ENCODE peak calls at places on chromosomes 1 and 21, in eight cellular contexts. O is Calu3; A is activated naive CD4-positive, alpha-beta T cell treated with anti-CD3 and anti-CD28 coated beads, Interleukin-2, amount 50 U/mL, for 16 hours; R is T1000; I is stomach; K is activated naive CD8-positive, alpha-beta T cell treated with anti-CD3 and anti-CD28 coated beads, Interleukin-2, amount 50 U/mL, for 24 hours; N is CD4-positive, alpha-beta memory T cell; J is memory B cell. E is an unnamed sample.
A peak's percentile ranks its signal among the peaks of the same experiment; 100 is the strongest.

GRCh38 chr1:91622586-91622985 is 121.9 kb downstream of the CDC7 start:
- DNase-seq in O (no peak), A (no peak), R (no peak), I (no peak), K (no peak), N (no peak), J (no peak), E (no peak)

GRCh38 chr1:198880397-198880796 is 241.6 kb downstream of the PTPRC start:
- DNase-seq in O (no peak), A (no peak), R (no peak), I (no peak), K (no peak), N (no peak), J (no peak), E (no peak)

GRCh38 chr1:40710581-40711315 is 19.2 kb downstream of the NFYC start:
- DNase-seq in O (no peak), A (no peak), R (no peak), I (no peak), K (no peak), N (no peak), J (no peak), E (no peak)

GRCh38 chr1:238438296-238439275 is 547.9 kb upstream of the ZP4 start:
- DNase-seq in O (peak; percentile 13), A (no peak), R (no peak), I (no peak), K (no peak), N (no peak), J (no peak), E (no peak)

GRCh38 chr1:86499987-86500593 is 31.4 kb downstream of the CLCA1 start:
- DNase-seq in O (no peak), A (no peak), R (no peak), I (no peak), K (no peak), N (peak; percentile 66), J (peak; percentile 64), E (no peak)

GRCh38 chr1:153881764-153882163 is 41.0 kb downstream of the GATAD2B start:
- DNase-seq in O (no peak), A (no peak), R (no peak), I (no peak), K (no peak), N (no peak), J (no peak), E (peak; percentile 1)

GRCh38 chr1:65068202-65069011 is 79.6 kb upstream of the AK4 start:
- DNase-seq in O (peak; percentile 6), A (no peak), R (no peak), I (no peak), K (no peak), N (peak; percentile 56), J (no peak), E (no peak)

GRCh38 chr1:219507432-219507831 is 105.5 kb downstream of the ZC3H11B start:
- DNase-seq in O (no peak), A (no peak), R (no peak), I (no peak), K (no peak), N (no peak), J (no peak), E (no peak)

GRCh38 chr1:115838805-115839705 is 1.9 kb downstream of the NHLH2 start:
- DNase-seq in O (peak; percentile 13), A (no peak), R (no peak), I (peak; percentile 31), K (no peak), N (no peak), J (no peak), E (no peak)

GRCh38 chr1:58204284-58204683 is 342.2 kb downstream of the OMA1 start:
- DNase-seq in O (no peak), A (no peak), R (no peak), I (no peak), K (no peak), N (no peak), J (no peak), E (no peak)

GRCh38 chr1:213385201-213385600 is 334.2 kb downstream of the RPS6KC1 start:
- DNase-seq in O (no peak), A (no peak), R (no peak), I (no peak), K (no peak), N (no peak), J (no peak), E (no peak)

GRCh38 chr1:53769780-53770179 is 30.8 kb upstream of the GLIS1 start:
- DNase-seq in O (no peak), A (no peak), R (no peak), I (no peak), K (no peak), N (no peak), J (no peak), E (no peak)

GRCh38 chr1:84722794-84723193 is 32.5 kb upstream of the SSX2IP start:
- DNase-seq in O (no peak), A (no peak), R (no peak), I (no peak), K (no peak), N (no peak), J (no peak), E (no peak)

GRCh38 chr1:200969726-200970521 is 53.6 kb downstream of the KIF21B start:
- DNase-seq in O (no peak), A (no peak), R (no peak), I (no peak), K (peak; percentile 72), N (no peak), J (no peak), E (no peak)

GRCh38 chr21:25385912-25386474 is 221.3 kb downstream of the MRPL39 start:
- DNase-seq in O (peak; percentile 19), A (no peak), R (no peak), I (peak; percentile 38), K (no peak), N (peak; percentile 35), J (peak; percentile 36), E (no peak)

GRCh38 chr1:187244623-187245022 is 415.9 kb downstream of the PLA2G4A start:
- DNase-seq in O (peak; percentile 65), A (no peak), R (no peak), I (no peak), K (no peak), N (no peak), J (no peak), E (no peak)

GRCh38 chr1:191714810-191715209 is 443.5 kb upstream of the RGS18 start:
- DNase-seq in O (no peak), A (no peak), R (no peak), I (no peak), K (no peak), N (no peak), J (no peak), E (no peak)

GRCh38 chr1:3003039-3003940 is 18.0 kb upstream of the ACTRT2 start:
- DNase-seq in O (no peak), A (no peak), R (no peak), I (no peak), K (no peak), N (no peak), J (no peak), E (no peak)

GRCh38 chr1:119884700-119885099 is 11.6 kb downstream of the ADAM30 start:
- DNase-seq in O (no peak), A (no peak), R (no peak), I (no peak), K (no peak), N (no peak), J (no peak), E (no peak)

GRCh38 chr1:110393286-110393685 is 2.5 kb upstream of the SLC16A4 start:
- DNase-seq in O (no peak), A (no peak), R (no peak), I (no peak), K (no peak), N (no peak), J (no peak), E (no peak)

GRCh38 chr1:96366516-96366915 is 355.1 kb upstream of the PTBP2 start:
- DNase-seq in O (no peak), A (no peak), R (no peak), I (no peak), K (no peak), N (no peak), J (no peak), E (no peak)

GRCh38 chr21:45381865-45382697 is 22.9 kb upstream of the COL18A1 start:
- DNase-seq in O (no peak), A (peak; percentile 4), R (no peak), I (no peak), K (no peak), N (no peak), J (no peak), E (no peak)